ENCODE peak calls at places on chromosome 5, in eight cellular contexts. One of them, this sample, is unnamed.

GRCh38 chr5:178213003-178213449 is 8.7 kb downstream of the HNRNPAB start:
- DNase-seq in stomach: no peak
- DNase-seq in K562: no peak
- DNase-seq in endothelial cell of umbilical vein: no peak
- DNase-seq in HCT116: no peak
- DNase-seq in suprapubic skin: no peak
- DNase-seq in sigmoid colon: no peak
- DNase-seq in transverse colon: no peak
- DNase-seq in this sample: no peak

GRCh38 chr5:107542428-107542827 is 128.3 kb downstream of the EFNA5 start:
- DNase-seq in HCT116: peak
- DNase-seq in endothelial cell of umbilical vein: peak
- DNase-seq in sigmoid colon: peak
- DNase-seq in transverse colon: peak
- DNase-seq in stomach: peak
- DNase-seq in K562: no peak
- DNase-seq in suprapubic skin: peak
- DNase-seq in this sample: no peak

GRCh38 chr5:2488593-2488992 is 262.9 kb downstream of the IRX2 start:
- DNase-seq in transverse colon: no peak
- DNase-seq in suprapubic skin: no peak
- DNase-seq in HCT116: no peak
- DNase-seq in sigmoid colon: no peak
- DNase-seq in stomach: no peak
- DNase-seq in endothelial cell of umbilical vein: no peak
- DNase-seq in K562: no peak
- DNase-seq in this sample: no peak

GRCh38 chr5:139388198-139388821 is 1.4 kb downstream of the MZB1 start:
- DNase-seq in HCT116: no peak
- DNase-seq in endothelial cell of umbilical vein: peak
- DNase-seq in K562: no peak
- DNase-seq in transverse colon: peak
- DNase-seq in stomach: peak
- DNase-seq in sigmoid colon: no peak
- DNase-seq in suprapubic skin: peak
- DNase-seq in this sample: no peak

GRCh38 chr5:129460121-129460950 is at the start of gene ADAMTS19:
- DNase-seq in suprapubic skin: no peak
- DNase-seq in endothelial cell of umbilical vein: peak
- DNase-seq in K562: no peak
- DNase-seq in transverse colon: peak
- DNase-seq in HCT116: no peak
- DNase-seq in stomach: no peak
- DNase-seq in sigmoid colon: no peak
- DNase-seq in this sample: no peak

GRCh38 chr5:55307383-55308253 is at the start of the genes DHX29 and MTREX:
- DNase-seq in stomach: peak
- DNase-seq in transverse colon: peak
- DNase-seq in endothelial cell of umbilical vein: peak
- DNase-seq in sigmoid colon: peak
- DNase-seq in HCT116: peak
- DNase-seq in suprapubic skin: peak
- DNase-seq in K562: peak
- DNase-seq in this sample: peak

GRCh38 chr5:136622737-136623136 is 257.4 kb upstream of the TRPC7 start:
- DNase-seq in sigmoid colon: no peak
- DNase-seq in stomach: no peak
- DNase-seq in suprapubic skin: no peak
- DNase-seq in transverse colon: no peak
- DNase-seq in HCT116: no peak
- DNase-seq in K562: peak
- DNase-seq in endothelial cell of umbilical vein: no peak
- DNase-seq in this sample: no peak

GRCh38 chr5:170360712-170361501 is 28.3 kb downstream of the KCNMB1 start:
- DNase-seq in stomach: no peak
- DNase-seq in K562: no peak
- DNase-seq in sigmoid colon: no peak
- DNase-seq in endothelial cell of umbilical vein: no peak
- DNase-seq in transverse colon: no peak
- DNase-seq in suprapubic skin: no peak
- DNase-seq in HCT116: no peak
- DNase-seq in this sample: no peak

GRCh38 chr5:177510567-177511053 is 984 bp upstream of the DOK3 start:
- DNase-seq in suprapubic skin: no peak
- DNase-seq in transverse colon: peak
- DNase-seq in HCT116: no peak
- DNase-seq in K562: no peak
- DNase-seq in stomach: no peak
- DNase-seq in sigmoid colon: no peak
- DNase-seq in endothelial cell of umbilical vein: no peak
- DNase-seq in this sample: no peak

GRCh38 chr5:100448250-100448649 is 86.9 kb upstream of the FAM174A start:
- DNase-seq in K562: no peak
- DNase-seq in endothelial cell of umbilical vein: no peak
- DNase-seq in transverse colon: no peak
- DNase-seq in sigmoid colon: no peak
- DNase-seq in HCT116: no peak
- DNase-seq in suprapubic skin: no peak
- DNase-seq in stomach: no peak
- DNase-seq in this sample: no peak

GRCh38 chr5:38843665-38844064 is 2.1 kb upstream of the OSMR start:
- DNase-seq in stomach: no peak
- DNase-seq in transverse colon: no peak
- DNase-seq in suprapubic skin: no peak
- DNase-seq in endothelial cell of umbilical vein: no peak
- DNase-seq in sigmoid colon: no peak
- DNase-seq in K562: no peak
- DNase-seq in HCT116: no peak
- DNase-seq in this sample: no peak

GRCh38 chr5:173232499-173233346 is 2.3 kb downstream of the NKX2-5 start:
- DNase-seq in transverse colon: no peak
- DNase-seq in endothelial cell of umbilical vein: no peak
- DNase-seq in HCT116: no peak
- DNase-seq in K562: no peak
- DNase-seq in sigmoid colon: no peak
- DNase-seq in suprapubic skin: no peak
- DNase-seq in stomach: no peak
- DNase-seq in this sample: no peak

GRCh38 chr5:144189800-144190429 is 19.2 kb downstream of the KCTD16 start:
- DNase-seq in sigmoid colon: no peak
- DNase-seq in K562: no peak
- DNase-seq in stomach: peak
- DNase-seq in HCT116: no peak
- DNase-seq in suprapubic skin: no peak
- DNase-seq in endothelial cell of umbilical vein: peak
- DNase-seq in transverse colon: peak
- DNase-seq in this sample: no peak

DNA sequence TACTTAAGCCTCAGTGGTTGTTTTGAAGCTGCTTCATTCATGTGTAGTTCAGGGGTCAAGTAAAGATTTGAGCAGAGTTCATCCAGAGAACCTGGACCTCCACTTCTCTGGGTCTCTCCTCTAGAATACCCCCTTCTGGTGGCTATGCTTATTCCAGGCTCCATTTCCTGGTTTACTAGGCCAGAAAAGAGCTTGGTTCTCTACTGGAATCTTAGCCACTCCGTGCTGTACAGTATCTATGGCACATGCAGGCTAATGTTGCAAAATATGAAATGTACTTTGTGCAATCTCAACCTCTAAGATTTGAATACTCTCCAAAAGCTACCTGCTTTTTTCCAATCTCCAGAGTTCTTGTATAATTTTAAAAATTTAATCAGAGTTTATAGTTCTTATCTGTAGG is 17.4 kb upstream of the ZCCHC9 start:
- DNase-seq in suprapubic skin: no peak
- DNase-seq in HCT116: no peak
- DNase-seq in sigmoid colon: no peak
- DNase-seq in endothelial cell of umbilical vein: no peak
- DNase-seq in stomach: no peak
- DNase-seq in K562: no peak
- DNase-seq in transverse colon: no peak
- DNase-seq in this sample: no peak
- TF ChIP-seq POLR2AphosphoS5 in suprapubic skin: no peak
- TF ChIP-seq POLR2AphosphoS5 in HCT116: no peak
- TF ChIP-seq POLR2AphosphoS5 in sigmoid colon: no peak
- TF ChIP-seq POLR2AphosphoS5 in endothelial cell of umbilical vein: no peak
- TF ChIP-seq POLR2AphosphoS5 in stomach: no peak
- TF ChIP-seq POLR2AphosphoS5 in K562: no peak
- TF ChIP-seq POLR2AphosphoS5 in transverse colon: no peak
- TF ChIP-seq POLR2AphosphoS5 in this sample: no peak

DNA sequence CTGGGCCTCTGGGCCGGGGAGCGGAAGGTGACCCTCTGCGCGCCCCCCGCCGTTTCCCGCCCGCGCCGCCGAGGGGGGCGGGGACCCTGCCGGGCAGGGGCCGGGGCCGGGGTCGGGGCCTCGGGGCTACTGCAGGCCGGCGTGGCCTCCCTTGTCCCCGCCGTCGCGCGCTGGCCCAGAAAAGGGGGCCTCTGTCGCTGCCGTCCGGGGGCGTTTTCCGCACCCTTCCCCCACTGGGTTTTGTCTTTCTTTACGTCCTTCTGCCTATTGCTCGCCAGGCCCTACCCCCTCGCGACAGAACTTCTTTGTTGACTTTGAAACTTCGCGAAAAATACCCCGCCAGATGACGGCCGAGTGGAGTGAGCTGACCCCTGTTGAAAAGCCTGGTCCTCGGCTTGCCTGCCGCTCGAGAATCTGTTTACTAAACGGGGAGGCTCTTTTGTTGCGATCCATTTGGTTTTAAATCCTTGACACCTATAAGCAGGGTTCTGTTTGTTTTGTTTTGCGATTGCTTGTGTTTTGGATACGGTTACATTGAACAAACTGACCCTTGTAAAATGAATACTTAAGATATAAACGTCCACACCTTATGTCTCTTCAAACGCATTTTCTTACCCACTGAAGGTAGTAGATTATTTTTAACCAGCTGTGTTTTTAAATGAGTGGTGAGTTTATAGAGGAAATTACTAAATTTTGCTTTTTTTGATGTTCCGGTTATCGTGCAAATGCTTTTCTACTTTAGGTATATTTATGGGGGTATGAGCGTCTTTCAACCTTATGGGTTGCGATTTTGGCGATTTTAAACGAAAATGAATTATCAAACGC is 765 bp downstream of the MARCHF6 start:
- DNase-seq in sigmoid colon: peak
- DNase-seq in suprapubic skin: no peak
- DNase-seq in transverse colon: peak
- DNase-seq in endothelial cell of umbilical vein: peak
- DNase-seq in HCT116: no peak
- DNase-seq in stomach: peak
- DNase-seq in K562: peak
- DNase-seq in this sample: no peak
- H3K4me3 ChIP-seq in sigmoid colon: peak
- H3K4me3 ChIP-seq in suprapubic skin: peak
- H3K4me3 ChIP-seq in transverse colon: peak
- H3K4me3 ChIP-seq in endothelial cell of umbilical vein: peak
- H3K4me3 ChIP-seq in HCT116: peak
- H3K4me3 ChIP-seq in stomach: peak
- H3K4me3 ChIP-seq in K562: peak
- H3K4me3 ChIP-seq in this sample: peak

DNA sequence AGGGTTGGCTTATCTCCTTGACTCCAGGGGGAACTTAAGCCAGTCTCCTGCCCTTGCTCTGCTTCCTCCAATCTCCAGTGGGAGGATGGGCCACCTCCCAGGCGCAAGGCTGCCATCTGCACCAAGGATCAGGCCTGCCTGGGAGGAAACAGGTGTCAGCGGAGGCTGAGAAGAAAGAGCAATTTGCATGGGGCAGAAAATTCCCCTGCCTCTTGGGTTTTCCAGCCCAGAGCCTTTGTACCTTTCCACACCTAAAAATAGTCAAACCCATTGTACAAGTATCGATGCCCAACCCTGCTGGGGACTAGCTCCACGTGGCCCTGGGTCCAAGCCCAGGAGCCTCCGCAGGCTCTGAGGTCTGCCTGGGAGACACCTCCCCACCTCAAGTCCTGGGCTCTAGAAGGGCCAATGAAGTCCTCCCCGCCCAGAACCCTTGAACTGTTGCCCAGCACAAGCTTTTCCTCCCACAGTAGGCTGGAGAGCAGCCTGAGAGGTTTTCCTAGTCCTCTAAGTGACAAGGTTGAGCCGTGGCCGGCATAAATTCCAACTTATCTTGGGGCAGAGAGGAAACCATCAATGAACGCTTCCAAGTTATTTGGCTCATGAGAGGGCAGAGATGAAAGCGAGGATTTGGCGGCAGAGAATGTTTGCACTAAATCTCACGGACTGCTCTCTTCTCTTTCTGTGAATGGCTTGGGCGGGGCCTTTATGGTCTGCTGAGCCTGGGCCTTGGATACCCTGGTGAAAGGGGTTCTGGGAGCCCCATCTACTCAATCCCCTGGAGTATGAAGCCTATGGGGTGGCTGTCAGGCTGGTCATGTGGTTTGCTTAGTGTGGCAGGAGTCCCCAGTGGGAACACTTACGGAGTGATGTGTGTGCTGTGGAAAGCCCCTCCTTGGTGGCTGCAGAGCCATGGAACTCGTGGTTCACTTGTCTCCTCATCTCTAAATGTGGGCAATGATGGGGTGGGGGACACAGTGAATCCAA is 15.6 kb downstream of the JADE2 start:
- DNase-seq in transverse colon: no peak
- DNase-seq in stomach: no peak
- DNase-seq in K562: no peak
- DNase-seq in HCT116: no peak
- DNase-seq in suprapubic skin: no peak
- DNase-seq in sigmoid colon: no peak
- DNase-seq in endothelial cell of umbilical vein: no peak
- DNase-seq in this sample: no peak
- H3K27ac ChIP-seq in transverse colon: no peak
- H3K27ac ChIP-seq in stomach: no peak
- H3K27ac ChIP-seq in K562: no peak
- H3K27ac ChIP-seq in HCT116: no peak
- H3K27ac ChIP-seq in suprapubic skin: no peak
- H3K27ac ChIP-seq in sigmoid colon: no peak
- H3K27ac ChIP-seq in endothelial cell of umbilical vein: no peak
- H3K27ac ChIP-seq in this sample: no peak

GRCh38 chr5:137890850-137891249 is 1.6 kb downstream of the PKD2L2 start:
- DNase-seq in stomach: no peak
- DNase-seq in transverse colon: no peak
- DNase-seq in endothelial cell of umbilical vein: no peak
- DNase-seq in K562: no peak
- DNase-seq in suprapubic skin: no peak
- DNase-seq in HCT116: no peak
- DNase-seq in sigmoid colon: no peak
- DNase-seq in this sample: no peak

GRCh38 chr5:137891849-137892248 is 2.6 kb downstream of the PKD2L2 start:
- DNase-seq in sigmoid colon: no peak
- DNase-seq in HCT116: no peak
- DNase-seq in suprapubic skin: no peak
- DNase-seq in stomach: no peak
- DNase-seq in K562: peak
- DNase-seq in transverse colon: no peak
- DNase-seq in endothelial cell of umbilical vein: no peak
- DNase-seq in this sample: no peak

GRCh38 chr5:137888489-137888874 is 775 bp upstream of the PKD2L2 start:
- DNase-seq in suprapubic skin: no peak
- DNase-seq in endothelial cell of umbilical vein: no peak
- DNase-seq in transverse colon: no peak
- DNase-seq in K562: peak
- DNase-seq in sigmoid colon: no peak
- DNase-seq in HCT116: no peak
- DNase-seq in stomach: no peak
- DNase-seq in this sample: no peak

GRCh38 chr5:137887831-137888230 is 1.4 kb upstream of the PKD2L2 start:
- DNase-seq in transverse colon: no peak
- DNase-seq in sigmoid colon: no peak
- DNase-seq in K562: no peak
- DNase-seq in HCT116: no peak
- DNase-seq in suprapubic skin: no peak
- DNase-seq in endothelial cell of umbilical vein: no peak
- DNase-seq in stomach: no peak
- DNase-seq in this sample: no peak

GRCh38 chr5:137888875-137889759 is at the start of gene PKD2L2:
- DNase-seq in stomach: peak
- DNase-seq in transverse colon: peak
- DNase-seq in HCT116: no peak
- DNase-seq in K562: peak
- DNase-seq in endothelial cell of umbilical vein: peak
- DNase-seq in sigmoid colon: peak
- DNase-seq in suprapubic skin: peak
- DNase-seq in this sample: no peak
- TF ChIP-seq POLR2AphosphoS5 in stomach: peak
- TF ChIP-seq POLR2AphosphoS5 in transverse colon: peak
- TF ChIP-seq POLR2AphosphoS5 in HCT116: no peak
- TF ChIP-seq POLR2AphosphoS5 in K562: peak
- TF ChIP-seq POLR2AphosphoS5 in endothelial cell of umbilical vein: peak
- TF ChIP-seq POLR2AphosphoS5 in sigmoid colon: no peak
- TF ChIP-seq POLR2AphosphoS5 in suprapubic skin: no peak
- TF ChIP-seq POLR2AphosphoS5 in this sample: no peak

This sample was measured in SK-N-MC.